ENCODE peak calls at places on chromosome 19, in ten cellular contexts. W is stimulated activated CD8-positive, alpha-beta memory T cell treated with anti-CD3 and anti-CD28 coated beads, Interleukin-4, amount 100 ng/mL, for 1 hour; N is left ventricle myocardium inferior; I is GM03348; C is HS-5; S is amniotic epithelial cell; M is erythroblast; P is NCI-H1417; Z is gastrocnemius medialis; V is EL. X is an unnamed sample.

GRCh38 chr19:40337594-40337993 is 10.6 kb downstream of the C19orf47 start:
- DNase-seq in C (no peak), Z (no peak), W (no peak), S (no peak), P (no peak), N (no peak), V (no peak), I (no peak), M (no peak), X (no peak)

GRCh38 chr19:31459430-31459829 is 110.2 kb upstream of the TSHZ3 start:
- DNase-seq in S (no peak), Z (no peak), C (no peak), M (no peak), N (no peak), P (no peak), V (no peak), W (no peak), I (no peak), X (no peak)

GRCh38 chr19:35168261-35168660 is 13.7 kb downstream of the FXYD5 start:
- DNase-seq in V (peak; percentile 72), M (no peak), W (no peak), N (no peak), C (no peak), I (no peak), S (no peak), Z (no peak), P (no peak), X (no peak)

GRCh38 chr19:30224689-30225606 is 147.2 kb upstream of the ZNF536 start:
- DNase-seq in N (no peak), V (no peak), M (no peak), S (no peak), P (no peak), W (no peak), C (no peak), I (peak; percentile 64), Z (no peak), X (no peak)

GRCh38 chr19:7857727-7858701 is 16.2 kb downstream of the PRR36 start:
- DNase-seq in I (no peak), M (peak; percentile 49), N (no peak), C (no peak), Z (no peak), S (no peak), P (peak; percentile 73), V (no peak), W (no peak), X (no peak)

GRCh38 chr19:34313188-34313587 is 51.8 kb upstream of the GPI start:
- DNase-seq in W (no peak), C (peak; percentile 76), S (peak; percentile 90), I (peak; percentile 61), V (peak; percentile 60), N (no peak), Z (no peak), M (no peak), P (no peak), X (no peak)

GRCh38 chr19:8893419-8893818 is 61.2 kb downstream of the MBD3L1 start:
- DNase-seq in I (no peak), V (no peak), Z (no peak), W (no peak), C (no peak), P (no peak), M (no peak), S (no peak), N (no peak), X (no peak)

GRCh38 chr19:33377586-33378475 is 4.3 kb downstream of the CEBPG start:
- DNase-seq in V (no peak), I (peak; percentile 17), Z (no peak), P (no peak), N (no peak), C (no peak), S (no peak), W (no peak), M (no peak), X (no peak)

GRCh38 chr19:43606569-43607229 is 5.2 kb upstream of the SRRM5 start:
- DNase-seq in Z (no peak), N (no peak), P (no peak), I (no peak), M (no peak), V (no peak), S (no peak), W (no peak), C (no peak), X (no peak)